ENCODE peak calls at places on chromosomes 4 and X, in six cellular contexts. V is SJSA1; X is T-helper 9 cell; Y is AG08395; I is naive thymus-derived CD8-positive, alpha-beta T cell; S is frontal cortex. K is an unnamed sample.

GRCh38 chrX:1035206-1035605 is 177.2 kb downstream of the CRLF2 start:
- DNase-seq in Y (no peak), V (no peak), S (no peak), X (no peak), I (no peak), K (no peak)

GRCh38 chr4:53601251-53601764 is 10.0 kb upstream of the LNX1 start:
- DNase-seq in Y (no peak), S (no peak), X (no peak), V (no peak), I (no peak), K (peak)

GRCh38 chrX:48595929-48596328 is 1.4 kb upstream of the WDR13 start:
- DNase-seq in V (no peak), X (no peak), S (no peak), I (no peak), Y (no peak), K (no peak)

GRCh38 chr4:24734511-24734910 is 60.9 kb upstream of the SOD3 start:
- DNase-seq in I (no peak), V (no peak), X (no peak), Y (peak), S (no peak), K (no peak)

GRCh38 chr4:80434238-80434637 is 98.7 kb downstream of the CFAP299 start:
- DNase-seq in V (no peak), S (no peak), X (no peak), I (no peak), Y (no peak), K (no peak)

GRCh38 chr4:170022211-170022610 is 4.0 kb downstream of the MFAP3L start:
- DNase-seq in S (peak), I (no peak), Y (no peak), V (no peak), X (no peak), K (no peak)

GRCh38 chr4:633976-634598 is 8.7 kb downstream of the PDE6B start:
- DNase-seq in Y (no peak), V (no peak), S (no peak), I (no peak), X (no peak), K (no peak)

GRCh38 chr4:85807247-85807915 is 332.4 kb downstream of the ARHGAP24 start:
- DNase-seq in I (no peak), V (no peak), X (no peak), S (no peak), Y (peak), K (no peak)

GRCh38 chrX:10288400-10288799 is 131.6 kb downstream of the CLCN4 start:
- DNase-seq in V (no peak), S (no peak), I (no peak), Y (no peak), X (no peak), K (no peak)

GRCh38 chrX:10633722-10634121 is 13.3 kb upstream of the MID1 start:
- DNase-seq in V (peak), S (no peak), X (no peak), Y (peak), I (no peak), K (no peak)

GRCh38 chrX:40175416-40176255 is 77.9 kb upstream of the BCOR start:
- DNase-seq in Y (peak), X (peak), I (peak), V (peak), S (peak), K (peak)

GRCh38 chr4:158162637-158163036 is 10.2 kb downstream of the GASK1B start:
- DNase-seq in I (no peak), V (no peak), X (no peak), Y (no peak), S (no peak), K (no peak)

GRCh38 chr4:153522800-153523089 is 56.6 kb downstream of the TMEM131L start:
- DNase-seq in S (no peak), I (no peak), X (peak), Y (no peak), V (no peak), K (no peak)